ENCODE peak calls at places on chromosomes 11 and 22, in four cellular contexts. L is lower leg skin, W is cardiac muscle cell, V is pancreas. D is an unnamed sample.

GRCh38 chr11:126109941-126110731 is 47.5 kb upstream of the CDON start:
- DNase-seq in L (no peak), W (no peak), V (no peak), D (no peak)

GRCh38 chr11:127640822-127641485 is 640.4 kb upstream of the KIRREL3 start:
- DNase-seq in L (no peak), W (no peak), V (no peak), D (no peak)

GRCh38 chr11:130904380-130904779 is 11.9 kb downstream of the SNX19 start:
- DNase-seq in L (no peak), W (no peak), V (no peak), D (no peak)

GRCh38 chr11:48024635-48025071 is 44.3 kb downstream of the PTPRJ start:
- DNase-seq in L (no peak), W (no peak), V (peak), D (no peak)

GRCh38 chr11:69212121-69213110 is 56.7 kb downstream of the SMIM38 start:
- DNase-seq in L (peak), W (no peak), V (peak), D (no peak)

GRCh38 chr11:2431395-2431794 is 12.9 kb downstream of the TRPM5 start:
- DNase-seq in L (no peak), W (no peak), V (no peak), D (no peak)

GRCh38 chr22:24514241-24515024 is 19.3 kb downstream of the UPB1 start:
- DNase-seq in L (no peak), W (no peak), V (no peak), D (no peak)

GRCh38 chr11:11979487-11980117 is 28.8 kb downstream of the DKK3 start:
- DNase-seq in L (peak), W (peak), V (no peak), D (no peak)

GRCh38 chr11:67376421-67376820 is 3.0 kb upstream of the CLCF1 start:
- DNase-seq in L (no peak), W (no peak), V (no peak), D (no peak)

GRCh38 chr11:117613521-117613920 is 183.5 kb downstream of the DSCAML1 start:
- DNase-seq in L (no peak), W (no peak), V (no peak), D (no peak)

GRCh38 chr11:123469089-123469488 is 39.0 kb downstream of the GRAMD1B start:
- DNase-seq in L (no peak), W (peak), V (no peak), D (no peak)

GRCh38 chr11:19474954-19475811 is 234.4 kb upstream of the E2F8 start:
- DNase-seq in L (no peak), W (no peak), V (no peak), D (no peak)

GRCh38 chr11:48028909-48029685 is 48.7 kb downstream of the PTPRJ start:
- DNase-seq in L (no peak), W (no peak), V (peak), D (peak)

GRCh38 chr11:78935408-78936101 is 360.9 kb upstream of the NARS2 start:
- DNase-seq in L (no peak), W (no peak), V (no peak), D (no peak)

GRCh38 chr11:78931891-78932290 is 357.2 kb upstream of the NARS2 start:
- DNase-seq in L (no peak), W (no peak), V (no peak), D (no peak)

GRCh38 chr11:78932757-78933156 is 358.1 kb upstream of the NARS2 start:
- DNase-seq in L (no peak), W (no peak), V (no peak), D (no peak)

GRCh38 chr11:78930810-78931209 is 356.1 kb upstream of the NARS2 start:
- DNase-seq in L (peak), W (no peak), V (no peak), D (no peak)

GRCh38 chr11:78933361-78933760 is 358.7 kb upstream of the NARS2 start:
- DNase-seq in L (no peak), W (no peak), V (no peak), D (no peak)
- H3K4me3 ChIP-seq in L (no peak), W (no peak), V (no peak), D (no peak)

GRCh38 chr11:64254326-64254725 is 3.0 kb downstream of the PLCB3 start:
- DNase-seq in L (no peak), W (no peak), V (no peak), D (no peak)

GRCh38 chr11:64251722-64251985 is 324 bp downstream of the PLCB3 start:
- DNase-seq in L (no peak), W (no peak), V (no peak), D (no peak)

GRCh38 chr11:64253481-64253880 is 2.2 kb downstream of the PLCB3 start:
- DNase-seq in L (no peak), W (no peak), V (no peak), D (no peak)

GRCh38 chr11:64251986-64252837 is 882 bp downstream of the PLCB3 start:
- DNase-seq in L (peak), W (no peak), V (peak), D (no peak)

DNA sequence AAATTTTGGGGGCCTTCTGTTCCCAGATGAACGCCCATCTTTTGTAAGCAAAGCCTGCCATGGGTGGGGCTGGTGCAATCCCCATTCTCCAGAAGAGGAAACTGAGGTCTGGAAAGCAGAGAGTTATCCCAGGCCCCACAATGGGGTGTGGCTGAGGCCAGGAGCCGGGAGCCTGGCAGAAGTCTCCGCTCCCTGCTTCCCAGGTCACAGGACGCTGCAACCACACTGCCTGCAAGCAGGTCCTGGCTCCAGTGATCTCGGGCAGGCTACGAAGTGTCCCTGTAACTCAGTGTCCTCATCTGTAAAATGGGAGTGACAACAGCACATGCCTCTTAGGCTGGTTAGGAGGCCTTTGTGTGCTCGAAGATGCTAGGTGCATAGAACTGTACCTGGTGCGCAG is 1.7 kb downstream of the PLCB3 start:
- DNase-seq in L (no peak), W (no peak), V (no peak), D (no peak)
- H3K4me3 ChIP-seq in L (no peak), W (no peak), V (no peak), D (no peak)

GRCh38 chr22:39240841-39241631 is 3.7 kb downstream of the PDGFB start:
- DNase-seq in L (peak), W (no peak), V (peak), D (peak)
- H3K4me3 ChIP-seq in L (peak), W (no peak), V (peak), D (peak)

GRCh38 chr22:44051961-44052360 is 27.9 kb downstream of the PARVB start:
- DNase-seq in L (no peak), W (no peak), V (no peak), D (no peak)

GRCh38 chr22:44057411-44057987 is 33.4 kb downstream of the PARVB start:
- DNase-seq in L (peak), W (no peak), V (no peak), D (no peak)
- H3K4me3 ChIP-seq in L (no peak), W (no peak), V (no peak), D (no peak)

DNA sequence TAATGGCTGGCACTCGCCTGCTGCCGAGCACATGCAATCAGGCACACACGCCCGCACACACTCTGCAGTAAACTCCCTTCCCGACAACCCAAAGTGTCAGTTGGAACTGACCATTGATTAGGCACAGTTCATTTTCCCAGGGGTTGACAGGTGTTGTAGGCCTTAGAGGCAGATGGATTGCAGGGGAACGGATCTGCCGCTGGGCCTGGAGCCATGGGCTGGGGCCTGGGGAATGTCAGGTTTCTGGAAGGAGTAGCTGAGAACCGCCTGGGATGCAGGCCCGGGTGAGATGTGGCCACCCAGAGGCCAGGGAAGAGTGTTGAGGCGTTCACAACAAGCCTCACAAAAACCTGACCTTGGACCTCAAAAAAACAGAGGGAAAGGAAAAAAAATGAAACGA is 313.6 kb downstream of the BUD13 start:
- DNase-seq in L (peak), W (peak), V (no peak), D (no peak)
- H3K4me3 ChIP-seq in L (no peak), W (no peak), V (no peak), D (no peak)

DNA sequence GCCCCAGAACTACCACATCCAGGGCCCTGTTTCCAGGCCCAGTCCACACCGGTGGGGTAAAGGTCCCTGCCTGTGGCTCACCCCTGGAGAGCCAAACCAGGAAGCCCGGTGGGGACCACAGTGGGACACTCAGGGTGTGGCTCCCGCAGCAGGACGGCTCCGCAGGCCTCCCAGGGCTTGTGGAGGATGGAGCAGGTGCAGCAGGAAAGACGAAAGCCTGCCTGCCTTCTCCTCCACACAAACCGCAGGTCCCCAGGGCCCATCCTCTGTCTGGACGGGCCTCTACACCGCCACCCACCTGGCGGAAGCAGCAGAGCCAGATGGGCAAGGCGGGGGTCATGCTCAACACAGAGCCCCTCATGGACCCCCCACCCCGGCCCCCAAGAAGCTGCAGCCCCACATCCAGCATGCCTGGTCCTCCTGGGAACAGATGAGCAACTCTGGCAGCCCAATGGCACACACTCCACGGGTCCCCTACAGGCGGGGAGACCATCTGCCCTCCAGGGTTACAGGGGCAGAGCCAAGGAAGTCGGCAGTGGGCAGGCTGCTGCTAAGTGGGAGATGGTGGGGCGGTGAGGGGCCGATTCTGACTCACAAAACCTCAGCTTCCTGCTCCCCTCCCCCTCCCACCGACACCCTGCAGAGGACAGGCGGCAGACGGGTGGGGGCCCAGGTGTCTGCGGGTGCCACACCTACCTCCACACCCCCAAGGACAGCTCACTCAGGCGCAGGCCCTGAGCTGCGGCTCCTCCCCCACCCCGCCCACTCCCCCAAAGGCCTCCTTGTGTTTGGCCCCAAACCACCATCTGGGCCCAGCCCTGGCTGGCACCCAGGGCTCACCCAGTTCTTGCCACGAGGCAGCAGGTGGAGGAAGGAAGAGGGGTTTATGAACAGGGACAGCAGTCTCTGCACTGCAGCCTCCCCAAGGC is 5.2 kb downstream of the SBF1 start:
- DNase-seq in L (peak), W (no peak), V (no peak), D (peak)
- H3K4me3 ChIP-seq in L (no peak), W (no peak), V (no peak), D (peak)